ENCODE peak calls at places on chromosomes 12 and 14, in ten cellular contexts. K is germinal center; A is T-helper 17 cell; V is stimulated activated CD4-positive, alpha-beta T cell treated with anti-CD3 and anti-CD28 coated beads, TNF-alpha, amount 100 ng/mL, for 1 hour; T is ureter; O is tibial artery; R is iPS-NIHi11; Y is CD8-positive, alpha-beta T cell; X is aorta; I is T47D. G is an unnamed sample.

GRCh38 chr12:50201987-50202521 is 34.9 kb upstream of the CERS5 start:
- DNase-seq in X (no peak), T (no peak), R (peak; percentile 58), O (no peak), Y (no peak), A (no peak), K (no peak), I (peak; percentile 96), V (no peak), G (no peak)

GRCh38 chr12:84507914-84508313 is 404.7 kb downstream of the SLC6A15 start:
- DNase-seq in Y (no peak), I (no peak), K (no peak), X (no peak), T (no peak), O (no peak), A (no peak), R (no peak), V (no peak), G (peak; percentile 12)

GRCh38 chr12:105455250-105455649 is 124.8 kb downstream of the C12orf75 start:
- DNase-seq in Y (no peak), K (no peak), R (peak; percentile 30), A (no peak), X (no peak), V (no peak), I (peak; percentile 25), T (no peak), O (no peak), G (peak; percentile 73)

GRCh38 chr12:101074940-101075680 is 134.9 kb downstream of the SLC5A8 start:
- DNase-seq in A (no peak), K (no peak), Y (no peak), R (no peak), V (no peak), I (no peak), O (no peak), T (no peak), X (no peak), G (no peak)

GRCh38 chr12:24470050-24470449 is 478.9 kb downstream of the BCAT1 start:
- DNase-seq in Y (no peak), A (no peak), I (no peak), V (no peak), O (no peak), R (no peak), X (no peak), K (no peak), T (no peak), G (no peak)

GRCh38 chr14:54606178-54606577 is 39.2 kb downstream of the SAMD4A start:
- DNase-seq in I (no peak), O (no peak), A (peak; percentile 15), R (peak; percentile 32), X (no peak), Y (no peak), K (no peak), V (no peak), T (no peak), G (no peak)

GRCh38 chr12:50174971-50175715 is 8.0 kb upstream of the CERS5 start:
- DNase-seq in X (no peak), T (no peak), O (no peak), V (no peak), I (peak; percentile 81), A (no peak), K (peak; percentile 21), R (peak; percentile 44), Y (no peak), G (peak; percentile 63)

GRCh38 chr12:120903382-120903817 is 758 bp downstream of the SPPL3 start:
- DNase-seq in T (peak; percentile 81), Y (peak; percentile 52), I (peak; percentile 80), R (peak; percentile 62), V (peak; percentile 38), O (peak; percentile 68), X (peak; percentile 86), K (peak; percentile 68), A (peak; percentile 73), G (peak; percentile 13)

GRCh38 chr12:67697981-67698380 is 49.4 kb downstream of the DYRK2 start:
- DNase-seq in X (no peak), T (no peak), V (no peak), R (no peak), A (no peak), K (no peak), I (no peak), Y (no peak), O (no peak), G (no peak)

GRCh38 chr12:13000616-13000934 is 510 bp upstream of the HEBP1 start:
- DNase-seq in A (no peak), T (no peak), K (peak; percentile 33), R (peak; percentile 58), X (no peak), I (no peak), O (no peak), Y (peak; percentile 18), V (no peak), G (peak; percentile 57)

GRCh38 chr14:91935621-91936020 is 11.9 kb downstream of the FBLN5 start:
- DNase-seq in A (no peak), T (no peak), X (no peak), Y (no peak), O (no peak), V (no peak), I (no peak), K (no peak), R (no peak), G (no peak)

GRCh38 chr12:6752181-6752930 is 585 bp downstream of the MLF2 start:
- DNase-seq in A (no peak), R (peak; percentile 83), X (peak; percentile 83), K (no peak), Y (no peak), T (no peak), O (peak; percentile 50), V (no peak), I (no peak), G (peak; percentile 48)

GRCh38 chr12:78293039-78293686 is 462.5 kb downstream of the NAV3 start:
- DNase-seq in R (no peak), O (no peak), I (no peak), Y (no peak), V (no peak), A (no peak), K (no peak), T (no peak), X (no peak), G (no peak)

GRCh38 chr12:62191747-62192485 is 68.3 kb upstream of the USP15 start:
- DNase-seq in K (peak; percentile 4), T (no peak), A (no peak), I (peak; percentile 9), O (no peak), R (peak; percentile 31), V (no peak), X (peak; percentile 79), Y (no peak), G (peak; percentile 51)

GRCh38 chr14:35161231-35161630 is 38.9 kb downstream of the PRORP start:
- DNase-seq in O (no peak), T (no peak), Y (no peak), A (no peak), K (no peak), V (no peak), R (no peak), X (no peak), I (no peak), G (no peak)

GRCh38 chr12:106327256-106327852 is 24.8 kb downstream of the TCP11L2 start:
- DNase-seq in A (no peak), R (no peak), X (no peak), K (no peak), O (no peak), V (no peak), Y (no peak), I (no peak), T (no peak), G (no peak)

GRCh38 chr12:53300187-53300586 is 692 bp downstream of the MYG1 start:
- DNase-seq in I (no peak), R (no peak), T (no peak), O (no peak), Y (no peak), A (no peak), K (no peak), X (no peak), V (no peak), G (no peak)

GRCh38 chr14:75363570-75364227 is 64.1 kb upstream of the JDP2 start:
- DNase-seq in V (no peak), R (no peak), O (peak; percentile 68), A (no peak), T (no peak), K (no peak), Y (no peak), X (no peak), I (no peak), G (no peak)

GRCh38 chr14:77076118-77076631 is 21.9 kb upstream of the CIPC start:
- DNase-seq in Y (no peak), V (no peak), I (peak; percentile 73), R (no peak), K (no peak), A (no peak), T (peak; percentile 65), X (peak; percentile 81), O (peak; percentile 88), G (no peak)

GRCh38 chr12:110739488-110739887 is 3.2 kb downstream of the PPP1CC start:
- DNase-seq in R (no peak), X (no peak), K (no peak), O (no peak), Y (no peak), A (no peak), T (no peak), I (no peak), V (no peak), G (no peak)

GRCh38 chr12:54417712-54418440 is 1.2 kb downstream of the ITGA5 start:
- DNase-seq in Y (no peak), V (no peak), T (no peak), K (no peak), R (peak; percentile 62), I (no peak), X (no peak), A (peak; percentile 17), O (no peak), G (no peak)

GRCh38 chr12:10618338-10618987 is 5.1 kb upstream of the MAGOHB start:
- DNase-seq in X (no peak), I (no peak), O (no peak), T (no peak), R (no peak), A (no peak), K (no peak), Y (no peak), V (no peak), G (no peak)

GRCh38 chr12:47981496-47982260 is 18.3 kb downstream of the TMEM106C start:
- DNase-seq in I (no peak), Y (no peak), A (no peak), K (no peak), X (peak; percentile 27), O (no peak), V (no peak), R (no peak), T (no peak), G (no peak)

GRCh38 chr12:7678744-7679143 is 13.0 kb upstream of the APOBEC1 start:
- DNase-seq in O (no peak), X (no peak), Y (no peak), R (no peak), T (no peak), A (no peak), I (no peak), V (no peak), K (no peak), G (no peak)

GRCh38 chr12:125159687-125160086 is 94.5 kb downstream of the AACS start:
- DNase-seq in I (no peak), K (no peak), A (no peak), X (no peak), Y (no peak), R (peak; percentile 60), O (no peak), T (no peak), V (no peak), G (no peak)

GRCh38 chr12:63846249-63846967 is 1.9 kb downstream of the SRGAP1 start:
- DNase-seq in X (no peak), T (no peak), Y (no peak), V (no peak), I (no peak), K (no peak), A (no peak), R (no peak), O (no peak), G (peak; percentile 32)

GRCh38 chr12:107570721-107571120 is 114.9 kb upstream of the PWP1 start:
- DNase-seq in A (no peak), R (no peak), X (no peak), O (no peak), T (no peak), K (no peak), V (no peak), Y (no peak), I (no peak), G (peak; percentile 71)

GRCh38 chr14:32470161-32470705 is 141.1 kb downstream of the AKAP6 start:
- DNase-seq in I (no peak), T (no peak), V (no peak), X (no peak), O (no peak), Y (no peak), K (no peak), A (no peak), R (no peak), G (no peak)

G was measured in NCI-H2081.